ENCODE peak calls at places on chromosomes 1 and 21, in four cellular contexts. G is endothelial cell of umbilical vein, K is K562, C is HepG2. L is an unnamed sample. For H4K20me1, the result is how much of the 10 kb centered on the place peaks cover.

GRCh38 chr1:98817830-98818229 is 156.3 kb downstream of the SNX7 start:
- DNase-seq in K (no peak), G (no peak), C (no peak), L (no peak)

GRCh38 chr1:68675336-68675735 is 178.5 kb upstream of the DEPDC1 start:
- DNase-seq in G (no peak), K (no peak), C (no peak), L (no peak)

GRCh38 chr1:17304155-17304826 is 3.7 kb upstream of the PADI4 start:
- DNase-seq in G (no peak), K (no peak), C (no peak), L (no peak)

GRCh38 chr1:89938171-89939055 is 56.5 kb upstream of the ZNF326 start:
- DNase-seq in K (peak), G (peak), C (peak), L (no peak)

GRCh38 chr1:226983247-226983997 is 43.3 kb downstream of the COQ8A start:
- DNase-seq in C (no peak), G (no peak), K (no peak), L (no peak)

GRCh38 chr1:100683448-100684349 is 35.8 kb upstream of the VCAM1 start:
- DNase-seq in K (no peak), G (peak), C (no peak), L (peak)

GRCh38 chr1:15948600-15949452 is 27.1 kb downstream of the ZBTB17 start:
- DNase-seq in K (peak), C (no peak), G (peak), L (no peak)

GRCh38 chr1:29639156-29639736 is 402.9 kb downstream of the PTPRU start:
- DNase-seq in K (no peak), C (no peak), G (no peak), L (no peak)

GRCh38 chr1:27566462-27567182 is 37.3 kb downstream of the AHDC1 start:
- DNase-seq in K (no peak), G (no peak), C (no peak), L (no peak)

GRCh38 chr1:10265936-10266335 is 55.6 kb downstream of the KIF1B start:
- DNase-seq in K (no peak), C (no peak), G (no peak), L (no peak)

GRCh38 chr1:197868751-197869501 is 33.5 kb upstream of the C1orf53 start:
- DNase-seq in C (peak), G (peak), K (peak), L (no peak)

GRCh38 chr21:40386301-40386911 is 460.6 kb downstream of the DSCAM start:
- DNase-seq in G (no peak), K (peak), C (no peak), L (no peak)

GRCh38 chr21:25568230-25568629 is 39.1 kb downstream of the MRPL39 start:
- DNase-seq in G (peak), C (no peak), K (no peak), L (no peak)

GRCh38 chr1:26069941-26070807 is 2.7 kb upstream of the TRIM63 start:
- DNase-seq in K (peak), C (no peak), G (no peak), L (no peak)
- TF ChIP-seq MYC in K (peak), C (no peak), G (no peak), L (no peak)

GRCh38 chr1:90993245-90993644 is 28.6 kb downstream of the ZNF644 start:
- DNase-seq in K (no peak), G (no peak), C (no peak), L (no peak)
- H4K20me1 ChIP-seq in K (under half), G (under half), C (half or more), L (under half)

DNA sequence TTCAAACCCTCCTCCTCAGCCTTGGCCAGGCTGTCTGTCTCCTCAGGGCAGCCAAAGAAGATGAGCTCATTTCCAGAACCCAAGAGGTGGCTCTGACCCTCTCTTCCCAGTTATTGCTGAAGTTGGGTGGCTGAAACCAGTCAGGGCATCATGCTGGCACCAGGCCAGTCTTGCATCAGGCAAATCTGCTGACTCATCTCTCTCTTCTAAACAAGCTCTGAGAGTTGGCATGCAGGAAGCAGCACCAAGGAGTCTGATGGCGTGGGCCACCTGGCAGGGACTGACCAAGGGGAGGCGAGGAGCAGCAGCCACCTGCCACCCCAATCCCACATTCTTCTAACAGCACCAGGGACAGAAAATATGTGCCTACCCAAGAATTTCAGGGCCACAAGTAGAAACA is 104.8 kb upstream of the ATP1A1 start:
- DNase-seq in G (no peak), K (no peak), C (no peak), L (no peak)
- TF ChIP-seq MYC in G (no peak), K (no peak), C (no peak), L (no peak)

GRCh38 chr1:206729507-206729906 is 41.1 kb upstream of the IL19 start:
- DNase-seq in G (no peak), C (no peak), K (no peak), L (no peak)

GRCh38 chr1:206734499-206735142 is 36.0 kb upstream of the IL19 start:
- DNase-seq in K (peak), G (peak), C (no peak), L (no peak)

GRCh38 chr1:206732508-206732907 is 38.1 kb upstream of the IL19 start:
- DNase-seq in G (no peak), K (no peak), C (no peak), L (no peak)

GRCh38 chr1:206735553-206736031 is 35.0 kb upstream of the IL19 start:
- DNase-seq in G (peak), K (peak), C (no peak), L (no peak)

GRCh38 chr1:206733012-206733411 is 37.6 kb upstream of the IL19 start:
- DNase-seq in C (no peak), G (no peak), K (no peak), L (no peak)
- H4K20me1 ChIP-seq in C (under half), G (under half), K (under half), L (under half)

GRCh38 chr1:77399250-77400086 is 117.6 kb downstream of the AK5 start:
- DNase-seq in K (no peak), G (no peak), C (no peak), L (no peak)
- TF ChIP-seq MYC in K (no peak), G (no peak), C (no peak), L (no peak)

GRCh38 chr1:202801169-202801568 is 7.1 kb downstream of the KDM5B start:
- DNase-seq in C (no peak), G (no peak), K (no peak), L (no peak)

GRCh38 chr1:202798260-202798659 is 10.0 kb downstream of the KDM5B start:
- DNase-seq in G (no peak), C (no peak), K (no peak), L (no peak)

GRCh38 chr1:202800742-202801141 is 7.5 kb downstream of the KDM5B start:
- DNase-seq in C (no peak), G (no peak), K (no peak), L (peak)

GRCh38 chr1:202796670-202797069 is 11.6 kb downstream of the KDM5B start:
- DNase-seq in G (no peak), K (no peak), C (no peak), L (no peak)

DNA sequence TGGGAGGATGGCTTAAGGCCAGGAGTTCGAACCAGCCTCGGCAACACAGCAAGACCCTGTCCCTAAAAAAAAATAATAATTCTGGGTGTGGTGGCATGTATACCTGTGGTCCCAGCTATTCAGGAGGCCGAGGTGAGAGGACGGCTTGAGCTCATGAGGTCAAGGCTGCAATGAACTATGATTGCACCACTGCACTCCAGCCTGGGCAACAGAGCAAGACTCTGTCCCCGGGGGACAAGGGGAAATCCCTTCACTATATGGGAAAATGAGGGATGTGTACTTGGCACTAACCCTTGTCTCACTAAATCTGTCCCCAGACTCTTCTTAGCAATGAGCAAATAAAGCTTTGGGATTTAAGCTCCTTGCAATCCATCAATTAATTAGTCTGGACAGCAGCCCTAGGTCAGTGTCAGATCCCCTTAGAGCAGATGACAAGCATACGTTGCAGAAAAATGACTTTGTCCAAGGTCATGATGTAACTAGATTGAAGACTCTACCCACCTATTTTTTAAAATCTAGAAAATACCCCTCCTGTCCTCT is 9.4 kb downstream of the KDM5B start:
- DNase-seq in G (no peak), K (no peak), C (no peak), L (no peak)
- H4K20me1 ChIP-seq in G (under half), K (under half), C (half or more), L (under half)

GRCh38 chr1:32431736-32432400 is 33.0 kb upstream of the ZBTB8B start:
- DNase-seq in C (no peak), G (no peak), K (no peak), L (peak)

GRCh38 chr1:32426489-32427255 is 32.4 kb upstream of the BSDC1 start:
- DNase-seq in K (no peak), G (no peak), C (no peak), L (no peak)

GRCh38 chr1:32421775-32422174 is 27.5 kb upstream of the BSDC1 start:
- DNase-seq in G (no peak), C (no peak), K (no peak), L (no peak)

DNA sequence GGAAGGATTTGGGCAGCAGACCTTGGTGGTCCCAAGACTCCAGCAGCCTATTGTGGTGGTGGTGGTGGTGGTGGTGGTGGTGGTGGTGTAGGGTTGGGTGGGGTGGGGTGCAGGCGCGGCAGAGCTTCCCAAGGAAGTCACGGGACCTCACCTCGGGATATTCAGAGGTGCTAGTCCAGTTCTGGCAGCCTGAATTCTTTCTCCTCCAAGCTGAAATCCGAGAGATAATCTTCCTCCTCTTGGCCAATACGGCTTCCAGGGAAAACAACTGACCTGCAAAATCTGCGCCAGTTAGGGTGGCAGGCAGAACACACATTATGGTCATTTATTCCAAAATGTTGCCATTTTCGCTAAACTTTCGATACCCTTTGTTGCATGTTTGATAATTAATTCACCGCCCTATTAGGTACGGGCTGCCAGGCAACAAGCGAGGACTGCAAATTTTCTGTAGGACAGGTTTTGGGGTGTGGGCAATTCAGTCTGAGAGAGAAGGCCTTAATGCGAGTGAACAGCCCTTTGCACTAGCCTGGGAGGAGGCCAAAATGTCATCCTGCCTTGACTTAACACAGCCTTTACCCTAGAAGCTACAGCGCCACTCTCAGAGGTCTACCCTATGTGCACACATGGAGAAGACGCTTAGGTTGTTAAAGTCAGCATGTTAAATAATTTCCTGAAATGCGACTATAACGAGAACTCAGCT is 33.2 kb upstream of the BSDC1 start:
- DNase-seq in C (no peak), G (no peak), K (no peak), L (no peak)
- TF ChIP-seq MYC in C (no peak), G (no peak), K (no peak), L (no peak)

GRCh38 chr1:85900921-85901320 is 192.7 kb upstream of the ZNHIT6 start:
- DNase-seq in G (no peak), C (no peak), K (no peak), L (no peak)
- H4K20me1 ChIP-seq in G (under half), C (under half), K (under half), L (under half)

GRCh38 chr1:168507271-168507670 is 36.5 kb downstream of the XCL2 start:
- DNase-seq in K (no peak), C (no peak), G (no peak), L (no peak)

GRCh38 chr1:168499094-168500049 is 44.4 kb downstream of the XCL2 start:
- DNase-seq in K (no peak), G (no peak), C (no peak), L (no peak)

GRCh38 chr1:168506204-168506819 is 37.5 kb downstream of the XCL2 start:
- DNase-seq in C (no peak), G (no peak), K (no peak), L (no peak)

GRCh38 chr1:168507828-168508227 is 36.0 kb downstream of the XCL2 start:
- DNase-seq in K (no peak), C (no peak), G (no peak), L (no peak)

GRCh38 chr1:168504064-168504837 is 39.5 kb downstream of the XCL2 start:
- DNase-seq in K (no peak), C (no peak), G (no peak), L (peak)
- TF ChIP-seq MYC in K (no peak), C (no peak), G (no peak), L (no peak)

DNA sequence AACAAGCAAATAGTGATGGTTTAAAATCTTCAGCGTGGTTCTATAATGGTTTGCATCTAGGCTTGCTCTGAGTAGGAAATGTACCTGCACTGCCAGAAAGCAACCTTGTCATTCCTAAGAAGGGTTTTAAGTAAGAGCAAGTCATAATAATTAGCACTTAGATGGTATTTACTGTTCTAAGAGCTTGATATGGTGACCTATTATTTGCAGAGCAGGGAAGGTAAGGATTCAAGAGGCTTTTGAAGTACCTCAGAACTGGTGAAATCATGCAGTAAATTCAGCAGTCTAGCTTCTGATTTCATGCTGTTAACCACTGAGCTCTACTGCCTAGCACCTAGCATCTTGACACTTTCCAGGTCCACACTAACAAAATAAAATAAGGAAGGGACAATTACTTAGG is 23.7 kb downstream of the ATP1A1 start:
- DNase-seq in G (no peak), K (no peak), C (no peak), L (no peak)
- H4K20me1 ChIP-seq in G (under half), K (under half), C (under half), L (under half)